ENCODE peak calls at places on chromosome 1, in seven cellular contexts. Z is stimulated activated CD4-positive, alpha-beta T cell treated with anti-CD3 and anti-CD28 coated beads, Interleukin-4, amount 100 ng/mL, for 48 hours; S is CD8-positive, alpha-beta memory T cell; R is GM13977; Q is NCI-H1092; X is memory B cell; U is endothelial cell. B is an unnamed sample.

GRCh38 chr1:172498858-172499257 is 34.1 kb upstream of the SUCO start:
- DNase-seq in U (no peak), Z (no peak), S (no peak), X (no peak), Q (no peak), R (no peak), B (no peak)

GRCh38 chr1:204431310-204432184 is 19.9 kb upstream of the PPP1R15B start:
- DNase-seq in Q (peak), Z (peak), X (peak), S (peak), U (peak), R (peak), B (peak)

GRCh38 chr1:13699510-13699909 is 478 bp upstream of the PRDM2 start:
- DNase-seq in S (no peak), X (no peak), U (no peak), Q (no peak), R (no peak), Z (no peak), B (no peak)

GRCh38 chr1:226784081-226785049 is 45.3 kb upstream of the ITPKB start:
- DNase-seq in U (no peak), Z (no peak), S (no peak), R (no peak), X (no peak), Q (peak), B (no peak)

GRCh38 chr1:202034683-202035462 is 24.5 kb downstream of the ELF3 start:
- DNase-seq in X (no peak), S (no peak), Z (peak), U (no peak), Q (no peak), R (peak), B (peak)

GRCh38 chr1:20486457-20487235 is 636 bp upstream of the CAMK2N1 start:
- DNase-seq in X (peak), U (peak), R (no peak), S (no peak), Q (peak), Z (no peak), B (peak)

GRCh38 chr1:202130816-202131522 is 8.3 kb downstream of the GPR37L1 start:
- DNase-seq in X (no peak), Q (no peak), Z (no peak), U (no peak), R (no peak), S (no peak), B (no peak)

GRCh38 chr1:40532844-40533424 is 1.5 kb downstream of the ZNF684 start:
- DNase-seq in Z (no peak), Q (no peak), U (peak), S (no peak), R (peak), X (peak), B (no peak)

GRCh38 chr1:110383311-110383990 is 7.4 kb downstream of the SLC16A4 start:
- DNase-seq in Q (no peak), R (no peak), S (no peak), X (no peak), Z (no peak), U (no peak), B (no peak)

GRCh38 chr1:154430903-154431302 is 25.8 kb downstream of the IL6R start:
- DNase-seq in R (no peak), Z (no peak), Q (no peak), X (no peak), S (no peak), U (no peak), B (no peak)

GRCh38 chr1:33383974-33384767 is 46.7 kb downstream of the PHC2 start:
- DNase-seq in Z (no peak), R (no peak), X (no peak), U (no peak), Q (no peak), S (no peak), B (no peak)

GRCh38 chr1:156079762-156080597 is 2.3 kb downstream of the MEX3A start:
- DNase-seq in Q (no peak), X (no peak), R (no peak), S (no peak), Z (no peak), U (no peak), B (no peak)

GRCh38 chr1:22133928-22134324 is 9.0 kb downstream of the WNT4 start:
- DNase-seq in S (no peak), Z (no peak), U (no peak), R (no peak), Q (no peak), X (no peak), B (no peak)

GRCh38 chr1:45512641-45513054 is 9.0 kb downstream of the PRDX1 start:
- DNase-seq in Z (peak), Q (peak), S (peak), U (peak), X (peak), R (peak), B (peak)

GRCh38 chr1:201360486-201360885 is 17.0 kb downstream of the TNNT2 start:
- DNase-seq in Z (no peak), Q (no peak), S (no peak), R (no peak), X (no peak), U (no peak), B (no peak)

GRCh38 chr1:86788300-86789206 is 84.2 kb downstream of the SH3GLB1 start:
- DNase-seq in Q (no peak), S (no peak), Z (no peak), R (no peak), U (no peak), X (no peak), B (no peak)

GRCh38 chr1:236568285-236568894 is 35.9 kb downstream of the HEATR1 start:
- DNase-seq in R (no peak), S (no peak), Q (no peak), X (no peak), Z (no peak), U (no peak), B (no peak)